ENCODE peak calls at places on chromosomes 5 and 9, in eight cellular contexts. F, C, W, D, Y, U, K and B are unnamed samples.
A peak's percentile ranks its signal among the peaks of the same experiment; 100 is the strongest.

GRCh38 chr9:104927216-104927911 is 591 bp downstream of the ABCA1 start:
- DNase-seq in U (peak; percentile 66), F (peak; percentile 63), Y (peak; percentile 39), C (peak; percentile 52), K (peak; percentile 47), D (peak; percentile 48), W (peak; percentile 46), B (peak; percentile 50)

GRCh38 chr5:131846536-131846935 is 49.7 kb upstream of the FNIP1 start:
- DNase-seq in W (no peak), D (no peak), K (no peak), U (no peak), C (peak; percentile 52), F (no peak), Y (no peak), B (no peak)

GRCh38 chr5:38994329-38994927 is 79.8 kb downstream of the RICTOR start:
- DNase-seq in D (peak; percentile 24), W (peak; percentile 73), F (peak; percentile 83), C (peak; percentile 61), U (peak; percentile 54), Y (peak; percentile 89), K (peak; percentile 76), B (peak; percentile 37)

GRCh38 chr5:169112016-169112415 is 188.9 kb downstream of the SLIT3 start:
- DNase-seq in F (no peak), W (no peak), D (no peak), C (no peak), U (no peak), K (no peak), Y (no peak), B (no peak)

GRCh38 chr9:73114958-73115357 is 36.7 kb upstream of the ANXA1 start:
- DNase-seq in F (no peak), D (no peak), U (no peak), Y (no peak), K (no peak), W (no peak), C (no peak), B (no peak)

GRCh38 chr9:118637681-118638080 is 731.6 kb downstream of the BRINP1 start:
- DNase-seq in W (no peak), C (no peak), U (no peak), Y (no peak), F (no peak), K (no peak), D (no peak), B (no peak)

GRCh38 chr5:119385136-119386128 is 29.6 kb downstream of the TNFAIP8 start:
- DNase-seq in Y (no peak), C (no peak), D (no peak), F (no peak), K (no peak), U (no peak), W (no peak), B (no peak)

GRCh38 chr5:180938294-180938693 is 39.3 kb downstream of the BTNL8 start:
- DNase-seq in C (no peak), D (no peak), Y (no peak), W (no peak), K (no peak), U (no peak), F (no peak), B (no peak)

GRCh38 chr5:133595465-133595864 is 16.9 kb downstream of the FSTL4 start:
- DNase-seq in D (no peak), W (no peak), C (no peak), U (no peak), Y (no peak), F (no peak), K (no peak), B (no peak)

GRCh38 chr5:142717582-142718215 is 31.8 kb upstream of the FGF1 start:
- DNase-seq in F (peak; percentile 84), C (peak; percentile 58), W (peak; percentile 45), Y (peak; percentile 67), U (peak; percentile 64), D (peak; percentile 33), K (peak; percentile 72), B (peak; percentile 39)

GRCh38 chr9:111036946-111037743 is 1.1 kb downstream of the LPAR1 start:
- DNase-seq in U (peak; percentile 17), Y (peak; percentile 29), K (peak; percentile 37), F (peak; percentile 69), D (no peak), C (peak; percentile 32), W (no peak), B (peak; percentile 33)

GRCh38 chr9:110738982-110739381 is 70.4 kb downstream of the MUSK start:
- DNase-seq in D (no peak), Y (peak; percentile 74), U (no peak), C (peak; percentile 42), K (peak; percentile 32), F (no peak), W (peak; percentile 47), B (peak; percentile 39)

GRCh38 chr9:72315089-72315509 is 49.9 kb downstream of the ZFAND5 start:
- DNase-seq in Y (peak; percentile 42), K (peak; percentile 47), D (peak; percentile 24), C (peak; percentile 25), U (no peak), F (peak; percentile 67), W (peak; percentile 90), B (peak; percentile 55)

GRCh38 chr9:136963751-136964150 is 11.7 kb downstream of the LCN12 start:
- DNase-seq in C (no peak), Y (no peak), K (no peak), F (no peak), U (no peak), D (no peak), W (no peak), B (no peak)

GRCh38 chr5:145967296-145967695 is 30.9 kb downstream of the SH3RF2 start:
- DNase-seq in K (no peak), D (no peak), C (peak; percentile 33), U (no peak), W (no peak), F (no peak), Y (no peak), B (no peak)

GRCh38 chr5:98341038-98341710 is 432.3 kb upstream of the RGMB start:
- DNase-seq in F (peak; percentile 96), D (no peak), C (peak; percentile 33), K (peak; percentile 99), W (no peak), Y (no peak), U (no peak), B (peak; percentile 97)

GRCh38 chr5:111756701-111757581 is at the start of gene NREP:
- DNase-seq in C (peak; percentile 93), U (no peak), K (peak; percentile 97), D (peak; percentile 70), W (peak; percentile 68), F (peak; percentile 99), Y (peak; percentile 90), B (peak; percentile 98)

GRCh38 chr9:136220017-136220729 is 15.2 kb upstream of the LHX3 start:
- DNase-seq in F (no peak), Y (peak; percentile 79), C (peak; percentile 32), K (peak; percentile 55), W (peak; percentile 63), D (no peak), U (no peak), B (peak; percentile 52)

GRCh38 chr5:74209566-74209965 is 431.0 kb downstream of the ENC1 start:
- DNase-seq in U (no peak), F (peak; percentile 61), D (no peak), K (peak; percentile 47), C (peak; percentile 69), Y (no peak), W (no peak), B (peak; percentile 30)

GRCh38 chr5:96476654-96477053 is 43.6 kb upstream of the PCSK1 start:
- DNase-seq in W (no peak), Y (no peak), U (no peak), F (peak; percentile 54), C (no peak), K (peak; percentile 69), D (no peak), B (peak; percentile 7)

GRCh38 chr9:97759611-97760288 is 62.6 kb upstream of the XPA start:
- DNase-seq in Y (no peak), K (no peak), D (peak; percentile 11), W (no peak), U (no peak), C (no peak), F (peak; percentile 47), B (no peak)

GRCh38 chr5:16735092-16735970 is 118.5 kb upstream of the RETREG1 start:
- DNase-seq in U (no peak), D (no peak), F (peak; percentile 44), K (no peak), W (no peak), Y (no peak), C (no peak), B (no peak)

DNA sequence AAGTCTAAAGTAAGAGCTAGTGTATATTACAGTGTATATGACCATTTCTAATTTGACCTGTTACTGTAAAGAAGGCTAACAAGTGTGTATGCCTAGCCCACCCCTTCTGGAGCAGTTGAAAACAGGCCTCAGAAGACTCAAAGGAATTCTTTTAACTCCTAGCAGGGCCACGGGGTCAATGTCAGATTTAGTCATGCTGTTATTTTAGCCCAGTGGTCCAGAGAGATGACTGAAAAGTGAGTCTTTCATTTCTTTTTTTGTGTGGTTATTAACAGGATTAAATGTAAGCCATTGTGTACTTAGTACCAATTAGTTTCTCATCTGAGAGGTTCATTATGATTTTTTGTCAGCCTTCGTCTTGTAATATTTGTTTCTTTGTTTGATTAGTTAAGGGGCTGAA is 24.4 kb downstream of the ZCCHC7 start:
- DNase-seq in C (no peak), W (no peak), F (peak; percentile 14), U (no peak), Y (no peak), K (peak; percentile 38), D (no peak), B (peak; percentile 41)
- H3K4me2 ChIP-seq in C (no peak overlapping the region), W (no peak overlapping the region), F (no peak overlapping the region), U (no peak overlapping the region), Y (no peak overlapping the region), K (no peak overlapping the region), D (no peak overlapping the region), B (peak overlapping the region; percentile 56)

DNA sequence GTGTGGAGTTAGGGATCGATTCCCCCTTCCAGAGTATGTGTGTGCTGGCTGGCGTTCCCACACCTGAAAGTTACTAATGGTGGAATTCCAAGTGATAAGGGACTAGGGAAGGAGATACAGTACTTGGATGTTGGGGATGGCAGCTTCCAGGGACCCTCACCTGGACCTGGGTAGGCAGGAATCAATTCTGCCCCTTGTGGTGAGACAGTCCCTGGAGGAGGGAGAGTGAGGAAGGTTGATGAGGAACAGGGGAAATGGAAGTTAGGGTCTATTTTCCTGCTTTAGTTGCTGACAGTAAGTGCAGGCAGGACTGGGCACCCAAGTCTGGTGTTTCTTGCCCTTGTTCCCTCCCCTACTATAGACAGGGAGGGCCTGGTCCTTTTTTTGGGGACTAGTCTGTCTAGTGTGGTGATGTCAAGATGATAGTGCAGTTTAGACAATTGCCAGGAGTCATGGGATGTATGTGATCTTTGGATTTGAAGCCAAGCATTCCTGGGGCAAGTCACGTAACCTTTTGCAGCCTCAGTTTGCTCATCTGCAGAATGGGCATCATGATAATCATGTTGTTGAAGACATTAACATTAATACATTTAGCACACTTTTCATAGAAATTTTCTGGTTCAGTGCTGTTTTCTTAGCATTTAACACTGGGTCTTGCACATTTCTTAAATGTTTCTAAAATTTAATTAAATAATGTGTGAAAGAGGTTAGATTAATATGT is 51.7 kb downstream of the DAB2IP start:
- DNase-seq in Y (no peak), F (no peak), D (no peak), U (no peak), K (no peak), C (no peak), W (no peak), B (no peak)
- H3K4me2 ChIP-seq in Y (no peak overlapping the region), F (no peak overlapping the region), D (no peak overlapping the region), U (no peak overlapping the region), K (no peak overlapping the region), C (peak overlapping the region; percentile 99), W (no peak overlapping the region), B (no peak overlapping the region)

GRCh38 chr9:120944434-120945125 is 18.0 kb upstream of the TRAF1 start:
- DNase-seq in Y (no peak), C (peak; percentile 56), U (no peak), D (no peak), K (no peak), F (no peak), W (no peak), B (no peak)
- H3K4me2 ChIP-seq in Y (no peak overlapping the region), C (peak overlapping the region; percentile 33), U (no peak overlapping the region), D (no peak overlapping the region), K (no peak overlapping the region), F (no peak overlapping the region), W (no peak overlapping the region), B (no peak overlapping the region)

GRCh38 chr5:171570244-171570819 is 150.9 kb downstream of the FGF18 start:
- DNase-seq in D (no peak), C (no peak), F (no peak), Y (no peak), U (no peak), K (no peak), W (no peak), B (no peak)
- H3K4me2 ChIP-seq in D (no peak overlapping the region), C (no peak overlapping the region), F (no peak overlapping the region), Y (no peak overlapping the region), U (no peak overlapping the region), K (no peak overlapping the region), W (no peak overlapping the region), B (no peak overlapping the region)